ENCODE peak calls at places on chromosomes 13 and 19, in five cellular contexts. One of them, this sample, is unnamed.

GRCh38 chr19:50313812-50314536 is 15.2 kb downstream of the KCNC3 start:
- DNase-seq in astrocyte of the spinal cord: no peak
- DNase-seq in fibroblast of gingiva: no peak
- DNase-seq in stimulated activated CD4-positive, alpha-beta T cell treated with anti-CD3 and anti-CD28 coated beads, Interleukin-2, amount 100 ng/mL, for 48 hours: no peak
- DNase-seq in neural crest cell: no peak
- DNase-seq in this sample: no peak

GRCh38 chr13:57314897-57315520 is 148.0 kb downstream of the PRR20E start:
- DNase-seq in fibroblast of gingiva: no peak
- DNase-seq in neural crest cell: no peak
- DNase-seq in stimulated activated CD4-positive, alpha-beta T cell treated with anti-CD3 and anti-CD28 coated beads, Interleukin-2, amount 100 ng/mL, for 48 hours: no peak
- DNase-seq in astrocyte of the spinal cord: no peak
- DNase-seq in this sample: no peak

GRCh38 chr19:53365134-53365898 is at the start of gene ZNF525:
- DNase-seq in stimulated activated CD4-positive, alpha-beta T cell treated with anti-CD3 and anti-CD28 coated beads, Interleukin-2, amount 100 ng/mL, for 48 hours: peak; percentile 95
- DNase-seq in astrocyte of the spinal cord: peak; percentile 69
- DNase-seq in neural crest cell: peak; percentile 72
- DNase-seq in fibroblast of gingiva: peak; percentile 68
- DNase-seq in this sample: peak; percentile 77

GRCh38 chr13:47004022-47004421 is 107.2 kb upstream of the HTR2A start:
- DNase-seq in fibroblast of gingiva: no peak
- DNase-seq in astrocyte of the spinal cord: no peak
- DNase-seq in neural crest cell: no peak
- DNase-seq in stimulated activated CD4-positive, alpha-beta T cell treated with anti-CD3 and anti-CD28 coated beads, Interleukin-2, amount 100 ng/mL, for 48 hours: no peak
- DNase-seq in this sample: no peak

GRCh38 chr13:44591316-44591715 is 15.2 kb upstream of the TSC22D1 start:
- DNase-seq in neural crest cell: no peak
- DNase-seq in astrocyte of the spinal cord: no peak
- DNase-seq in stimulated activated CD4-positive, alpha-beta T cell treated with anti-CD3 and anti-CD28 coated beads, Interleukin-2, amount 100 ng/mL, for 48 hours: no peak
- DNase-seq in fibroblast of gingiva: no peak
- DNase-seq in this sample: peak; percentile 18

GRCh38 chr19:16661480-16662034 is 618 bp downstream of the TMEM38A start:
- DNase-seq in astrocyte of the spinal cord: no peak
- DNase-seq in fibroblast of gingiva: no peak
- DNase-seq in neural crest cell: no peak
- DNase-seq in stimulated activated CD4-positive, alpha-beta T cell treated with anti-CD3 and anti-CD28 coated beads, Interleukin-2, amount 100 ng/mL, for 48 hours: no peak
- DNase-seq in this sample: peak; percentile 75

GRCh38 chr13:30705672-30706071 is 29.7 kb upstream of the ALOX5AP start:
- DNase-seq in astrocyte of the spinal cord: no peak
- DNase-seq in neural crest cell: no peak
- DNase-seq in stimulated activated CD4-positive, alpha-beta T cell treated with anti-CD3 and anti-CD28 coated beads, Interleukin-2, amount 100 ng/mL, for 48 hours: no peak
- DNase-seq in fibroblast of gingiva: no peak
- DNase-seq in this sample: no peak

GRCh38 chr13:40653558-40654318 is 12.7 kb downstream of the FOXO1 start:
- DNase-seq in stimulated activated CD4-positive, alpha-beta T cell treated with anti-CD3 and anti-CD28 coated beads, Interleukin-2, amount 100 ng/mL, for 48 hours: no peak
- DNase-seq in neural crest cell: no peak
- DNase-seq in astrocyte of the spinal cord: no peak
- DNase-seq in fibroblast of gingiva: no peak
- DNase-seq in this sample: no peak

GRCh38 chr19:40596608-40597328 is 4.4 kb upstream of the LTBP4 start:
- DNase-seq in stimulated activated CD4-positive, alpha-beta T cell treated with anti-CD3 and anti-CD28 coated beads, Interleukin-2, amount 100 ng/mL, for 48 hours: no peak
- DNase-seq in astrocyte of the spinal cord: peak; percentile 59
- DNase-seq in fibroblast of gingiva: peak; percentile 36
- DNase-seq in neural crest cell: peak; percentile 58
- DNase-seq in this sample: peak; percentile 56

GRCh38 chr13:75836441-75836840 is 200.3 kb downstream of the LMO7 start:
- DNase-seq in astrocyte of the spinal cord: no peak
- DNase-seq in neural crest cell: no peak
- DNase-seq in fibroblast of gingiva: no peak
- DNase-seq in stimulated activated CD4-positive, alpha-beta T cell treated with anti-CD3 and anti-CD28 coated beads, Interleukin-2, amount 100 ng/mL, for 48 hours: no peak
- DNase-seq in this sample: no peak

GRCh38 chr13:53499551-53499950 is 470.9 kb downstream of the OLFM4 start:
- DNase-seq in astrocyte of the spinal cord: no peak
- DNase-seq in stimulated activated CD4-positive, alpha-beta T cell treated with anti-CD3 and anti-CD28 coated beads, Interleukin-2, amount 100 ng/mL, for 48 hours: no peak
- DNase-seq in neural crest cell: no peak
- DNase-seq in fibroblast of gingiva: no peak
- DNase-seq in this sample: no peak

GRCh38 chr13:48232420-48233096 is 448 bp upstream of the ITM2B start:
- DNase-seq in neural crest cell: no peak
- DNase-seq in stimulated activated CD4-positive, alpha-beta T cell treated with anti-CD3 and anti-CD28 coated beads, Interleukin-2, amount 100 ng/mL, for 48 hours: no peak
- DNase-seq in fibroblast of gingiva: no peak
- DNase-seq in astrocyte of the spinal cord: peak; percentile 15
- DNase-seq in this sample: no peak

GRCh38 chr19:46346821-46347571 is at the start of gene PPP5C:
- DNase-seq in astrocyte of the spinal cord: peak; percentile 95
- DNase-seq in neural crest cell: peak; percentile 87
- DNase-seq in fibroblast of gingiva: peak; percentile 98
- DNase-seq in stimulated activated CD4-positive, alpha-beta T cell treated with anti-CD3 and anti-CD28 coated beads, Interleukin-2, amount 100 ng/mL, for 48 hours: peak; percentile 79
- DNase-seq in this sample: peak; percentile 96

GRCh38 chr13:62626771-62627170 is 1211.1 kb upstream of the PCDH20 start:
- DNase-seq in stimulated activated CD4-positive, alpha-beta T cell treated with anti-CD3 and anti-CD28 coated beads, Interleukin-2, amount 100 ng/mL, for 48 hours: no peak
- DNase-seq in fibroblast of gingiva: no peak
- DNase-seq in astrocyte of the spinal cord: no peak
- DNase-seq in neural crest cell: no peak
- DNase-seq in this sample: no peak

GRCh38 chr13:98439896-98440295 is 137.0 kb downstream of the STK24 start:
- DNase-seq in astrocyte of the spinal cord: no peak
- DNase-seq in stimulated activated CD4-positive, alpha-beta T cell treated with anti-CD3 and anti-CD28 coated beads, Interleukin-2, amount 100 ng/mL, for 48 hours: no peak
- DNase-seq in fibroblast of gingiva: no peak
- DNase-seq in neural crest cell: no peak
- DNase-seq in this sample: no peak

This sample was measured in BE2C.